ENCODE peak calls at places on chromosome 7, in nine cellular contexts. B is right lobe of liver, S is hepatocyte, V is stomach, U is cardiac muscle cell, H is left ventricle myocardium inferior, Q is endothelial cell of umbilical vein, Z is colonic mucosa, L is AG04449. G is an unnamed sample.

GRCh38 chr7:44257618-44258422 is 57.0 kb downstream of the YKT6 start:
- DNase-seq in B (no peak), Q (peak), U (peak), H (peak), L (peak), S (peak), Z (peak), V (peak), G (peak)

GRCh38 chr7:22921386-22922086 is 92.4 kb downstream of the HYCC1 start:
- DNase-seq in Z (no peak), V (no peak), L (no peak), U (no peak), Q (no peak), H (no peak), S (no peak), B (no peak), G (no peak)

GRCh38 chr7:28729276-28729675 is 228.9 kb downstream of the TRIL start:
- DNase-seq in Z (no peak), S (no peak), B (no peak), V (no peak), Q (no peak), H (no peak), L (no peak), U (no peak), G (no peak)

GRCh38 chr7:87395442-87396020 is 50.1 kb downstream of the CROT start:
- DNase-seq in U (no peak), S (no peak), V (no peak), B (no peak), Q (no peak), H (no peak), Z (no peak), L (no peak), G (no peak)

GRCh38 chr7:117270371-117270770 is 52.5 kb downstream of the WNT2 start:
- DNase-seq in V (no peak), U (no peak), Q (no peak), L (peak), Z (no peak), B (no peak), H (no peak), S (no peak), G (no peak)

GRCh38 chr7:26122745-26123144 is 29.3 kb upstream of the NFE2L3 start:
- DNase-seq in S (no peak), U (no peak), V (no peak), Q (no peak), L (no peak), H (no peak), B (no peak), Z (no peak), G (no peak)

GRCh38 chr7:83325083-83325482 is 162.4 kb upstream of the PCLO start:
- DNase-seq in V (no peak), S (no peak), Z (no peak), B (no peak), U (no peak), Q (no peak), H (no peak), L (no peak), G (no peak)

GRCh38 chr7:13835442-13835841 is 154.0 kb downstream of the ETV1 start:
- DNase-seq in L (no peak), B (no peak), Q (no peak), U (no peak), Z (no peak), V (no peak), H (no peak), S (no peak), G (no peak)

GRCh38 chr7:149884016-149884415 is 10.2 kb downstream of the ATP6V0E2 start:
- DNase-seq in V (peak), Q (no peak), L (no peak), S (peak), Z (peak), B (peak), H (no peak), U (no peak), G (no peak)

GRCh38 chr7:137932881-137933269 is 69.0 kb downstream of the CREB3L2 start:
- DNase-seq in S (no peak), B (no peak), V (no peak), U (peak), H (no peak), L (no peak), Q (peak), Z (no peak), G (no peak)

GRCh38 chr7:50658696-50659095 is 93.5 kb upstream of the DDC start:
- DNase-seq in B (peak), Z (no peak), H (no peak), V (no peak), S (no peak), L (no peak), Q (no peak), U (no peak), G (no peak)

GRCh38 chr7:90579181-90579688 is 16.9 kb upstream of the CDK14 start:
- DNase-seq in Q (peak), V (no peak), Z (no peak), H (no peak), B (no peak), U (peak), S (peak), L (peak), G (no peak)

GRCh38 chr7:1668486-1668931 is 1.6 kb upstream of the ELFN1 start:
- DNase-seq in V (no peak), B (peak), S (peak), H (peak), L (no peak), Z (no peak), Q (no peak), U (no peak), G (no peak)

GRCh38 chr7:90595801-90596683 is at the start of gene CDK14:
- DNase-seq in S (peak), Q (peak), Z (peak), L (no peak), H (peak), U (peak), B (peak), V (peak), G (no peak)

GRCh38 chr7:24917510-24918239 is 62.3 kb downstream of the OSBPL3 start:
- DNase-seq in V (no peak), L (peak), Q (no peak), S (no peak), Z (no peak), B (no peak), U (peak), H (no peak), G (no peak)

GRCh38 chr7:64098-64521 is 128.3 kb upstream of the FAM20C start:
- DNase-seq in L (no peak), Q (peak), U (peak), S (peak), Z (peak), B (peak), V (peak), H (peak), G (no peak)

GRCh38 chr7:28224675-28225074 is 44.1 kb upstream of the JAZF1 start:
- DNase-seq in S (no peak), L (no peak), B (no peak), V (no peak), H (no peak), Z (no peak), U (no peak), Q (no peak), G (no peak)

GRCh38 chr7:31919678-31920369 is 150.4 kb downstream of the PDE1C start:
- DNase-seq in U (no peak), H (no peak), L (no peak), Q (no peak), Z (no peak), S (no peak), V (no peak), B (no peak), G (no peak)

GRCh38 chr7:91424372-91424771 is 160.1 kb downstream of the FZD1 start:
- DNase-seq in Z (no peak), Q (peak), L (no peak), S (no peak), B (no peak), H (no peak), U (no peak), V (no peak), G (no peak)

GRCh38 chr7:12030116-12030515 is 181.0 kb upstream of the TMEM106B start:
- DNase-seq in S (peak), B (no peak), Q (no peak), U (no peak), V (no peak), L (no peak), H (no peak), Z (no peak), G (peak)

GRCh38 chr7:156609010-156609877 is 31.3 kb upstream of the RNF32 start:
- DNase-seq in Z (peak), L (no peak), H (no peak), U (peak), V (peak), S (peak), Q (peak), B (no peak), G (no peak)

GRCh38 chr7:39091774-39092173 is 114.1 kb downstream of the POU6F2 start:
- DNase-seq in H (no peak), Z (no peak), Q (no peak), V (no peak), B (no peak), S (no peak), L (no peak), U (no peak), G (no peak)

GRCh38 chr7:1368150-1368681 is 91.1 kb downstream of the MICALL2 start:
- DNase-seq in Q (no peak), V (no peak), S (no peak), Z (no peak), B (peak), U (no peak), H (no peak), L (no peak), G (no peak)

GRCh38 chr7:102434039-102434481 is 685 bp downstream of the ORAI2 start:
- DNase-seq in U (peak), L (no peak), Z (no peak), S (no peak), B (no peak), H (no peak), Q (no peak), V (no peak), G (no peak)

GRCh38 chr7:159139639-159140038 is 5.0 kb downstream of the VIPR2 start:
- DNase-seq in H (no peak), Q (no peak), B (no peak), V (peak), L (no peak), Z (no peak), U (no peak), S (no peak), G (no peak)

GRCh38 chr7:2921748-2922147 is 77.6 kb upstream of the GNA12 start:
- DNase-seq in S (no peak), H (no peak), Z (no peak), B (no peak), U (no peak), V (no peak), L (no peak), Q (no peak), G (no peak)

GRCh38 chr7:26815452-26815851 is 48.9 kb downstream of the SKAP2 start:
- DNase-seq in U (no peak), L (no peak), Z (no peak), H (no peak), S (no peak), B (no peak), V (no peak), Q (no peak), G (no peak)

GRCh38 chr7:101094791-101095375 is 9.6 kb downstream of the TRIM56 start:
- DNase-seq in L (no peak), H (no peak), Z (peak), V (peak), S (peak), U (peak), B (peak), Q (peak), G (no peak)

GRCh38 chr7:69695998-69696657 is 97.9 kb downstream of the AUTS2 start:
- DNase-seq in Z (no peak), H (no peak), Q (no peak), S (no peak), V (no peak), L (no peak), B (no peak), U (no peak), G (no peak)

GRCh38 chr7:41816111-41816510 is 113.2 kb upstream of the INHBA start:
- DNase-seq in S (no peak), U (peak), Z (no peak), H (no peak), Q (no peak), B (no peak), V (no peak), L (no peak), G (no peak)

DNA sequence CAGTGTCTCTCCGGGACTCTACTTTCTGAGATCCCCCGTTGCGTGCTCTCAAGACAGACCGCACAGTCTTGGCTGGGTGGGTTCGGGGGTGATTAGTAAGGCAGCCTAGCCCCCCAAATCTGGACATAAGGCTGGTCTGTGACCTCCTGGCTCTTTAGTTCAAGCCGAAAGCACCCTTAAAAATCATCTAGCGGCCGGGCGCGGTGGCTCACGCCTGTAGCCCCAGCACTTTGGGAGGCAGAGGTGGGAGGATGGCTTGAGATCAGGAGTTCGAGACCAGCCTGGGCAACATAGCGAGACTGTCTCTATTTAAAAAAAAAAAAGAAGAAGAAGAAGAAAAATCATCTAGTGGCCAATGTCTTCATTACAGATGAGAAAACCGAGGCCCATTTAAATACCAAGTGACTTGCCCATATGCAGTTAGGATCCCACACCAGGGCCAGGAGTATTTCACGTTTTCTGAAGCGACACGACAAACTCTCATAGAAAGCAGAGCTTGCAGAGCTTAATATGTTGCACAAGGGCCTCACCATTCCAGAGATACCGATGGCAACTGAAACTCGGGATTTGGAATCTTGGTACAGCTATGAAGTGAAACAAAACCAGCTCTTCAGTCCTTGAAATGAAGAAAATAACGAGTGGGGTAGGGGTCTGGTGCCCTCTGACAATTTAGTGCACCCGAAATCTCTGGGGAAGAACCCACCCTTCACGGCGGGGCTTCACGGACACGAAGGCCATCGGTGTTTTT is 696 bp upstream of the HILPDA start:
- DNase-seq in Z (no peak), H (no peak), V (no peak), U (peak), S (peak), B (no peak), Q (no peak), L (no peak), G (no peak)
- TF ChIP-seq CTCF in Z (no peak), H (peak), V (no peak), U (no peak), S (no peak), B (peak), Q (no peak), L (no peak), G (no peak)

DNA sequence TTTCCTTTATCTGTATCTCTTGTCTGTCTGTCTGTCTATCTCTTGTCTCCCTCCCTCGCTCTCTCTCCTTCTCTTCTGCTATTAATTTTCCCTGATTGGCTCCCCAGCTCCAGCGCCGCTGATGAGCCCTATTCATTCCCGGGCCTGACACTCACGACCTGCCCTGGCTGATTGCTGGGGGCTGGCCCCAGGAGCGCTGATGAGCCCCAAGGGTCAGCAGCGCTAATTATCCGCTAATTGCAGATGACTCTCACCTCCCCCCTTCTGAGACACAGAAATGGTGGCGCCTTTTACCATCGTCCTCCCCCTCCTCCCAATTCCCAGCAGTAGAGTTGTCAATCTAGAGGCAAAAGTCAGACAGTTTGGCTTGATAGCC is 1.3 kb upstream of the GBX1 start:
- DNase-seq in U (no peak), Z (no peak), S (no peak), Q (no peak), B (no peak), V (peak), L (no peak), H (no peak), G (no peak)
- H3K4me3 ChIP-seq in U (no peak), Z (no peak), S (no peak), Q (no peak), B (no peak), V (no peak), L (no peak), H (no peak), G (no peak)

GRCh38 chr7:73717025-73717807 is 2.3 kb downstream of the STX1A start:
- DNase-seq in U (peak), L (no peak), B (no peak), Q (peak), Z (no peak), S (peak), H (no peak), V (no peak), G (no peak)

GRCh38 chr7:73719806-73720169 is 319 bp upstream of the STX1A start:
- DNase-seq in B (no peak), Z (no peak), V (no peak), H (no peak), S (no peak), U (no peak), L (no peak), Q (no peak), G (no peak)

GRCh38 chr7:73717991-73718405 is 1.5 kb downstream of the STX1A start:
- DNase-seq in L (peak), H (no peak), U (peak), S (peak), V (no peak), Q (peak), B (no peak), Z (no peak), G (no peak)

GRCh38 chr7:73718438-73718881 is 1.0 kb downstream of the STX1A start:
- DNase-seq in B (no peak), U (no peak), V (no peak), S (peak), Z (no peak), L (no peak), H (no peak), Q (no peak), G (no peak)

GRCh38 chr7:73718905-73719805 is at the start of gene STX1A:
- DNase-seq in B (peak), U (peak), S (peak), L (no peak), Z (peak), Q (peak), V (peak), H (peak), G (no peak)
- TF ChIP-seq CTCF in B (no peak), U (no peak), S (no peak), L (no peak), Z (no peak), Q (no peak), V (no peak), H (no peak), G (no peak)

GRCh38 chr7:5478568-5479045 is 55.0 kb upstream of the TNRC18 start:
- DNase-seq in L (no peak), H (no peak), Z (no peak), S (peak), U (no peak), V (no peak), Q (no peak), B (no peak), G (no peak)

GRCh38 chr7:5482020-5482498 is 58.4 kb upstream of the TNRC18 start:
- DNase-seq in Z (no peak), H (no peak), L (no peak), B (no peak), S (no peak), Q (no peak), V (no peak), U (no peak), G (no peak)

GRCh38 chr7:5479133-5479745 is 55.6 kb upstream of the TNRC18 start:
- DNase-seq in Z (no peak), U (no peak), V (no peak), H (no peak), Q (no peak), B (no peak), L (peak), S (peak), G (no peak)

GRCh38 chr7:5481241-5482019 is 57.8 kb upstream of the TNRC18 start:
- DNase-seq in V (no peak), H (no peak), U (no peak), Q (no peak), B (no peak), L (no peak), Z (no peak), S (no peak), G (no peak)

DNA sequence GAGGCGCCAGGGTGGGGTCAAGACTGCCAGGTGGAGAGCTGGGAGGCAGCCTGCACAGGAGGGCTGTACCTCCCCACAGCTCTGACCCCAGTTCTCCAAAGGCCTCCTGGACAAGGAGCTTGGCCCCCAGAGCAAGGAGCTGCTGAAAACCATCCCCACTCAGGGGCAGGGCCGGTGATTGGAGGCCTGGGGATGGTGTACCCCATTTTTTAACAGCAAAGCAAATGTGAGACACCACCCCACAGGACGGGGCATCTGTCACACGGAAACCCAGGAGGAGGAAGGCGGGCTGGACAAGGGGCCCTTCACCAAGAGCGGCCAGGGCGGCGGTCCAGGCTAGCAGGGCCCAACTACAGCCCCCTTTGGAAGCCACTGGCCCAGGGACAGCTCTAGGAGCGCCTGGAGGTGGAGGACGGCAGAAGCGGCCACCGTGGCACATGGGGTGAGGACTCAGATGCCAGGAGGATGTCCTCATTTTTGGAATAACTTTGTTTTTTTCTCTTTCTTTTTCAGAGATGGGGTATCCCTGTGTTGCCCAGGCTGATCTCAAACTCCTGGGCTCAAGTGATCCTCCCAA is 56.4 kb upstream of the TNRC18 start:
- DNase-seq in U (no peak), V (no peak), Q (no peak), H (no peak), Z (no peak), S (no peak), L (no peak), B (no peak), G (no peak)
- H3K4me3 ChIP-seq in U (no peak), V (no peak), Q (no peak), H (no peak), Z (no peak), S (no peak), L (no peak), B (no peak), G (no peak)